ENCODE peak calls at places on chromosome 6, in seven cellular contexts. One of them, this sample, is unnamed.

GRCh38 chr6:133955582-133956412 is 2.8 kb downstream of the TBPL1 start:
- DNase-seq in NCI-H82: no peak
- DNase-seq in NCI-H1092: no peak
- DNase-seq in stimulated activated CD4-positive, alpha-beta T cell treated with anti-CD3 and anti-CD28 coated beads, Interleukin-15, amount 100 ng/mL, for 1 hour: no peak
- DNase-seq in left cardiac atrium: no peak
- DNase-seq in HTR-8/SVneo: no peak
- DNase-seq in activated T-helper 1 cell treated with anti-CD3 and anti-CD28 coated beads, Interleukin-2, amount 50 U/mL, for 16 hours: no peak
- DNase-seq in this sample: no peak

GRCh38 chr6:44446626-44447297 is 59.3 kb downstream of the CDC5L start:
- DNase-seq in NCI-H82: no peak
- DNase-seq in NCI-H1092: no peak
- DNase-seq in stimulated activated CD4-positive, alpha-beta T cell treated with anti-CD3 and anti-CD28 coated beads, Interleukin-15, amount 100 ng/mL, for 1 hour: no peak
- DNase-seq in left cardiac atrium: no peak
- DNase-seq in HTR-8/SVneo: no peak
- DNase-seq in activated T-helper 1 cell treated with anti-CD3 and anti-CD28 coated beads, Interleukin-2, amount 50 U/mL, for 16 hours: no peak
- DNase-seq in this sample: no peak

GRCh38 chr6:47355496-47355895 is 45.8 kb upstream of the TNFRSF21 start:
- DNase-seq in NCI-H82: no peak
- DNase-seq in NCI-H1092: no peak
- DNase-seq in stimulated activated CD4-positive, alpha-beta T cell treated with anti-CD3 and anti-CD28 coated beads, Interleukin-15, amount 100 ng/mL, for 1 hour: no peak
- DNase-seq in left cardiac atrium: no peak
- DNase-seq in HTR-8/SVneo: no peak
- DNase-seq in activated T-helper 1 cell treated with anti-CD3 and anti-CD28 coated beads, Interleukin-2, amount 50 U/mL, for 16 hours: no peak
- DNase-seq in this sample: no peak

GRCh38 chr6:130598021-130598989 is 228.9 kb upstream of the SMLR1 start:
- DNase-seq in NCI-H82: no peak
- DNase-seq in NCI-H1092: no peak
- DNase-seq in stimulated activated CD4-positive, alpha-beta T cell treated with anti-CD3 and anti-CD28 coated beads, Interleukin-15, amount 100 ng/mL, for 1 hour: no peak
- DNase-seq in left cardiac atrium: no peak
- DNase-seq in HTR-8/SVneo: no peak
- DNase-seq in activated T-helper 1 cell treated with anti-CD3 and anti-CD28 coated beads, Interleukin-2, amount 50 U/mL, for 16 hours: no peak
- DNase-seq in this sample: no peak

GRCh38 chr6:138307352-138307751 is 70.4 kb upstream of the SMIM28 start:
- DNase-seq in NCI-H82: no peak
- DNase-seq in NCI-H1092: no peak
- DNase-seq in stimulated activated CD4-positive, alpha-beta T cell treated with anti-CD3 and anti-CD28 coated beads, Interleukin-15, amount 100 ng/mL, for 1 hour: no peak
- DNase-seq in left cardiac atrium: peak; percentile 23
- DNase-seq in HTR-8/SVneo: no peak
- DNase-seq in activated T-helper 1 cell treated with anti-CD3 and anti-CD28 coated beads, Interleukin-2, amount 50 U/mL, for 16 hours: no peak
- DNase-seq in this sample: no peak

GRCh38 chr6:128295670-128296069 is 224.7 kb downstream of the PTPRK start:
- DNase-seq in NCI-H82: no peak
- DNase-seq in NCI-H1092: no peak
- DNase-seq in stimulated activated CD4-positive, alpha-beta T cell treated with anti-CD3 and anti-CD28 coated beads, Interleukin-15, amount 100 ng/mL, for 1 hour: no peak
- DNase-seq in left cardiac atrium: no peak
- DNase-seq in HTR-8/SVneo: no peak
- DNase-seq in activated T-helper 1 cell treated with anti-CD3 and anti-CD28 coated beads, Interleukin-2, amount 50 U/mL, for 16 hours: no peak
- DNase-seq in this sample: no peak

GRCh38 chr6:46949662-46950280 is 28.0 kb upstream of the ADGRF5 start:
- DNase-seq in NCI-H82: no peak
- DNase-seq in NCI-H1092: no peak
- DNase-seq in stimulated activated CD4-positive, alpha-beta T cell treated with anti-CD3 and anti-CD28 coated beads, Interleukin-15, amount 100 ng/mL, for 1 hour: no peak
- DNase-seq in left cardiac atrium: peak; percentile 82
- DNase-seq in HTR-8/SVneo: no peak
- DNase-seq in activated T-helper 1 cell treated with anti-CD3 and anti-CD28 coated beads, Interleukin-2, amount 50 U/mL, for 16 hours: no peak
- DNase-seq in this sample: no peak

GRCh38 chr6:25447570-25447929 is 168.4 kb downstream of the CARMIL1 start:
- DNase-seq in NCI-H82: no peak
- DNase-seq in NCI-H1092: no peak
- DNase-seq in stimulated activated CD4-positive, alpha-beta T cell treated with anti-CD3 and anti-CD28 coated beads, Interleukin-15, amount 100 ng/mL, for 1 hour: no peak
- DNase-seq in left cardiac atrium: no peak
- DNase-seq in HTR-8/SVneo: no peak
- DNase-seq in activated T-helper 1 cell treated with anti-CD3 and anti-CD28 coated beads, Interleukin-2, amount 50 U/mL, for 16 hours: no peak
- DNase-seq in this sample: no peak

GRCh38 chr6:89874438-89874837 is 19.8 kb upstream of the GJA10 start:
- DNase-seq in NCI-H82: no peak
- DNase-seq in NCI-H1092: no peak
- DNase-seq in stimulated activated CD4-positive, alpha-beta T cell treated with anti-CD3 and anti-CD28 coated beads, Interleukin-15, amount 100 ng/mL, for 1 hour: no peak
- DNase-seq in left cardiac atrium: no peak
- DNase-seq in HTR-8/SVneo: no peak
- DNase-seq in activated T-helper 1 cell treated with anti-CD3 and anti-CD28 coated beads, Interleukin-2, amount 50 U/mL, for 16 hours: no peak
- DNase-seq in this sample: no peak

GRCh38 chr6:14703586-14703985 is 542.3 kb upstream of the JARID2 start:
- DNase-seq in NCI-H82: peak; percentile 62
- DNase-seq in NCI-H1092: no peak
- DNase-seq in stimulated activated CD4-positive, alpha-beta T cell treated with anti-CD3 and anti-CD28 coated beads, Interleukin-15, amount 100 ng/mL, for 1 hour: no peak
- DNase-seq in left cardiac atrium: no peak
- DNase-seq in HTR-8/SVneo: no peak
- DNase-seq in activated T-helper 1 cell treated with anti-CD3 and anti-CD28 coated beads, Interleukin-2, amount 50 U/mL, for 16 hours: no peak
- DNase-seq in this sample: no peak

GRCh38 chr6:37222125-37222967 is 35.2 kb upstream of the TBC1D22B start:
- DNase-seq in NCI-H82: peak; percentile 97
- DNase-seq in NCI-H1092: peak; percentile 90
- DNase-seq in stimulated activated CD4-positive, alpha-beta T cell treated with anti-CD3 and anti-CD28 coated beads, Interleukin-15, amount 100 ng/mL, for 1 hour: peak; percentile 45
- DNase-seq in left cardiac atrium: peak; percentile 85
- DNase-seq in HTR-8/SVneo: peak; percentile 91
- DNase-seq in activated T-helper 1 cell treated with anti-CD3 and anti-CD28 coated beads, Interleukin-2, amount 50 U/mL, for 16 hours: peak; percentile 34
- DNase-seq in this sample: peak; percentile 61

GRCh38 chr6:40550096-40550731 is 37.0 kb downstream of the LRFN2 start:
- DNase-seq in NCI-H82: peak; percentile 77
- DNase-seq in NCI-H1092: no peak
- DNase-seq in stimulated activated CD4-positive, alpha-beta T cell treated with anti-CD3 and anti-CD28 coated beads, Interleukin-15, amount 100 ng/mL, for 1 hour: no peak
- DNase-seq in left cardiac atrium: peak; percentile 27
- DNase-seq in HTR-8/SVneo: peak; percentile 15
- DNase-seq in activated T-helper 1 cell treated with anti-CD3 and anti-CD28 coated beads, Interleukin-2, amount 50 U/mL, for 16 hours: no peak
- DNase-seq in this sample: no peak

GRCh38 chr6:42165016-42165415 is 8.1 kb upstream of the GUCA1A start:
- DNase-seq in NCI-H82: no peak
- DNase-seq in NCI-H1092: no peak
- DNase-seq in stimulated activated CD4-positive, alpha-beta T cell treated with anti-CD3 and anti-CD28 coated beads, Interleukin-15, amount 100 ng/mL, for 1 hour: no peak
- DNase-seq in left cardiac atrium: no peak
- DNase-seq in HTR-8/SVneo: no peak
- DNase-seq in activated T-helper 1 cell treated with anti-CD3 and anti-CD28 coated beads, Interleukin-2, amount 50 U/mL, for 16 hours: no peak
- DNase-seq in this sample: no peak

GRCh38 chr6:137230547-137230946 is 11.4 kb upstream of the IFNGR1 start:
- DNase-seq in NCI-H82: no peak
- DNase-seq in NCI-H1092: no peak
- DNase-seq in stimulated activated CD4-positive, alpha-beta T cell treated with anti-CD3 and anti-CD28 coated beads, Interleukin-15, amount 100 ng/mL, for 1 hour: no peak
- DNase-seq in left cardiac atrium: no peak
- DNase-seq in HTR-8/SVneo: no peak
- DNase-seq in activated T-helper 1 cell treated with anti-CD3 and anti-CD28 coated beads, Interleukin-2, amount 50 U/mL, for 16 hours: no peak
- DNase-seq in this sample: no peak

GRCh38 chr6:112173401-112173800 is 81.0 kb downstream of the LAMA4 start:
- DNase-seq in NCI-H82: peak; percentile 7
- DNase-seq in NCI-H1092: no peak
- DNase-seq in stimulated activated CD4-positive, alpha-beta T cell treated with anti-CD3 and anti-CD28 coated beads, Interleukin-15, amount 100 ng/mL, for 1 hour: no peak
- DNase-seq in left cardiac atrium: no peak
- DNase-seq in HTR-8/SVneo: no peak
- DNase-seq in activated T-helper 1 cell treated with anti-CD3 and anti-CD28 coated beads, Interleukin-2, amount 50 U/mL, for 16 hours: no peak
- DNase-seq in this sample: no peak

This sample was measured in mesothelial cell of epicardium.